ENCODE peak calls at places on chromosome 13, in five cellular contexts. M is choroid plexus epithelial cell, W is HEK293T, O is gastrocnemius medialis, A is lower leg skin. F is an unnamed sample.

GRCh38 chr13:99961634-99962033 is 9.9 kb downstream of the ZIC5 start:
- DNase-seq in W (no peak), O (no peak), A (no peak), M (no peak), F (no peak)

GRCh38 chr13:68715651-68716050 is 1392.0 kb upstream of the ATXN8OS start:
- DNase-seq in A (no peak), W (no peak), M (no peak), O (no peak), F (no peak)

GRCh38 chr13:35388456-35388855 is 88.0 kb downstream of the MAB21L1 start:
- DNase-seq in W (no peak), M (peak), O (no peak), A (no peak), F (no peak)

GRCh38 chr13:23289917-23290357 is 109.2 kb downstream of the SGCG start:
- DNase-seq in W (no peak), A (no peak), O (no peak), M (peak), F (no peak)

GRCh38 chr13:57353831-57354230 is 186.8 kb downstream of the PRR20E start:
- DNase-seq in M (no peak), O (no peak), A (no peak), W (no peak), F (no peak)

GRCh38 chr13:109704771-109705628 is 81.4 kb downstream of the IRS2 start:
- DNase-seq in M (peak), A (peak), O (peak), W (no peak), F (no peak)

GRCh38 chr13:58343081-58343480 is 711.5 kb downstream of the PCDH17 start:
- DNase-seq in O (no peak), M (peak), A (no peak), W (no peak), F (no peak)

GRCh38 chr13:96984061-96984508 is 10.2 kb downstream of the OXGR1 start:
- DNase-seq in O (no peak), A (peak), W (no peak), M (peak), F (peak)

GRCh38 chr13:21058361-21058760 is 3.0 kb downstream of the LATS2 start:
- DNase-seq in O (no peak), A (no peak), W (no peak), M (peak), F (no peak)

GRCh38 chr13:44938854-44939253 is 50.4 kb downstream of the NUFIP1 start:
- DNase-seq in A (no peak), W (no peak), M (no peak), O (no peak), F (no peak)

GRCh38 chr13:49643003-49643651 is 14.8 kb downstream of the ARL11 start:
- DNase-seq in W (no peak), O (no peak), A (no peak), M (no peak), F (no peak)

GRCh38 chr13:114099191-114099590 is 33.2 kb downstream of the RASA3 start:
- DNase-seq in O (peak), W (peak), M (peak), A (peak), F (peak)

GRCh38 chr13:48505597-48506091 is 27.2 kb downstream of the RCBTB2 start:
- DNase-seq in A (peak), M (no peak), W (no peak), O (peak), F (peak)

GRCh38 chr13:48853381-48854102 is 122.2 kb upstream of the FNDC3A start:
- DNase-seq in A (no peak), W (no peak), O (no peak), M (peak), F (no peak)